ENCODE peak calls at places on chromosomes 5 and 9, in six cellular contexts. One of them, this sample, is unnamed.

GRCh38 chr5:158013939-158014338 is 155.0 kb upstream of the CLINT1 start:
- DNase-seq in PC-3: peak; percentile 77
- DNase-seq in fibroblast of lung: peak; percentile 19
- DNase-seq in endothelial cell of umbilical vein: peak; percentile 29
- DNase-seq in HCT116: no peak
- DNase-seq in GM12878: no peak
- DNase-seq in this sample: no peak

GRCh38 chr9:90033030-90033650 is 428.3 kb downstream of the GADD45G start:
- DNase-seq in PC-3: no peak
- DNase-seq in fibroblast of lung: no peak
- DNase-seq in endothelial cell of umbilical vein: no peak
- DNase-seq in HCT116: no peak
- DNase-seq in GM12878: no peak
- DNase-seq in this sample: no peak

GRCh38 chr9:16238730-16239129 is 631.7 kb downstream of the BNC2 start:
- DNase-seq in PC-3: no peak
- DNase-seq in fibroblast of lung: no peak
- DNase-seq in endothelial cell of umbilical vein: no peak
- DNase-seq in HCT116: no peak
- DNase-seq in GM12878: no peak
- DNase-seq in this sample: no peak

GRCh38 chr9:89916001-89916635 is 311.3 kb downstream of the GADD45G start:
- DNase-seq in PC-3: no peak
- DNase-seq in fibroblast of lung: no peak
- DNase-seq in endothelial cell of umbilical vein: no peak
- DNase-seq in HCT116: no peak
- DNase-seq in GM12878: no peak
- DNase-seq in this sample: no peak

GRCh38 chr9:129972816-129973215 is 70.2 kb downstream of the FNBP1 start:
- DNase-seq in PC-3: peak; percentile 56
- DNase-seq in fibroblast of lung: no peak
- DNase-seq in endothelial cell of umbilical vein: no peak
- DNase-seq in HCT116: no peak
- DNase-seq in GM12878: no peak
- DNase-seq in this sample: no peak

GRCh38 chr9:22446589-22446949 is at the start of gene DMRTA1:
- DNase-seq in PC-3: peak; percentile 82
- DNase-seq in fibroblast of lung: peak; percentile 34
- DNase-seq in endothelial cell of umbilical vein: peak; percentile 80
- DNase-seq in HCT116: no peak
- DNase-seq in GM12878: no peak
- DNase-seq in this sample: no peak

GRCh38 chr5:127959152-127959764 is 124.3 kb upstream of the SLC12A2 start:
- DNase-seq in PC-3: peak; percentile 94
- DNase-seq in fibroblast of lung: peak; percentile 81
- DNase-seq in endothelial cell of umbilical vein: peak; percentile 86
- DNase-seq in HCT116: peak; percentile 39
- DNase-seq in GM12878: no peak
- DNase-seq in this sample: peak; percentile 40

GRCh38 chr5:56429110-56429561 is 196.0 kb upstream of the ANKRD55 start:
- DNase-seq in PC-3: no peak
- DNase-seq in fibroblast of lung: peak; percentile 16
- DNase-seq in endothelial cell of umbilical vein: no peak
- DNase-seq in HCT116: no peak
- DNase-seq in GM12878: no peak
- DNase-seq in this sample: no peak

GRCh38 chr9:105037139-105037538 is 109.2 kb upstream of the ABCA1 start:
- DNase-seq in PC-3: no peak
- DNase-seq in fibroblast of lung: no peak
- DNase-seq in endothelial cell of umbilical vein: no peak
- DNase-seq in HCT116: no peak
- DNase-seq in GM12878: no peak
- DNase-seq in this sample: no peak

GRCh38 chr9:34636791-34637355 is 714 bp downstream of the SIGMAR1 start:
- DNase-seq in PC-3: no peak
- DNase-seq in fibroblast of lung: peak; percentile 38
- DNase-seq in endothelial cell of umbilical vein: no peak
- DNase-seq in HCT116: no peak
- DNase-seq in GM12878: no peak
- DNase-seq in this sample: no peak

GRCh38 chr9:85521331-85522197 is 220.2 kb downstream of the AGTPBP1 start:
- DNase-seq in PC-3: no peak
- DNase-seq in fibroblast of lung: no peak
- DNase-seq in endothelial cell of umbilical vein: no peak
- DNase-seq in HCT116: no peak
- DNase-seq in GM12878: no peak
- DNase-seq in this sample: no peak

DNA sequence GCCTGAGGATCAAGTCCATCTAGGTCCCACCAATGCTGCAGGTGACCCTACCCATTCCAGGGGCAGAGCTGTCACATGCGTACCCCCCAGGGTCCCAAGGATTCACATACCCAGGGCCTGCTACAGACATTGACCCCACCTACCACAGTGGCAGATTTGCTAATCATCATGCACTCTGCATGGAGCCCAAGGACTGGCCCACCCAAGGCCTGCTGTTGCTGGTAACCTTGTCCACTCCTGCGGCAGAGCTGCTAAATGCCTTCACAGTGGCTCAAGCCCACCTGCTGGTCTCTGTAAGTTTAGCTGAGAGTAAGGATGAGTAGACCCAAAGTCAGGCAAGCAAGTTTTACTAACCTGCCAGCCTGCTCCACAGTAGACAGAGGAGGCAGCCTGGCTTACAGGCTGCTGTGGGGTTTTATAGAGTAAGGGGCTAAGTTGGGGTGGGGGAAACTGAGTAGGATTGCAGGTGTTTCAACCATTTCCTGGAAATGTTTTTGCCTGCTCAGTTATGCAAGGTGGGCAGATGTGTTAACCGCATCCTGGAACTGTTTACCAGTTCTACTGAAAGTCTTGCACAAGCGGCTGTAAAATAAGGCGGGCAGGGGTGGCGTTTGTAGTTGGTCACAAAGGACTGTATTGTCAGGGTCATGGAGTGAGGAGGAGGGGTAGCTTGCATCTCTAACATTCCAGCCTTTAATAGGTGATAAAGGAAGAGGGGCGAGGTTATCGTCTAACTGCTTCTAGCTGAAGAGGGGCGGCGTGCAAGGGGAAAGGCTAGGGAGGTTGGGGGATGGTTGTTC is 2163.5 kb upstream of the WWC1 start:
- DNase-seq in PC-3: no peak
- DNase-seq in fibroblast of lung: no peak
- DNase-seq in endothelial cell of umbilical vein: no peak
- DNase-seq in HCT116: no peak
- DNase-seq in GM12878: no peak
- DNase-seq in this sample: no peak
- H3K9me3 ChIP-seq in PC-3: no peaks in the 10 kb centered on the region
- H3K9me3 ChIP-seq in fibroblast of lung: no peaks in the 10 kb centered on the region
- H3K9me3 ChIP-seq in endothelial cell of umbilical vein: peaks cover 8% of the 10 kb centered on the region
- H3K9me3 ChIP-seq in HCT116: peaks cover 15% of the 10 kb centered on the region
- H3K9me3 ChIP-seq in GM12878: no peaks in the 10 kb centered on the region
- H3K9me3 ChIP-seq in this sample: no peaks in the 10 kb centered on the region

GRCh38 chr5:26942481-26942880 is 95.9 kb downstream of the CDH9 start:
- DNase-seq in PC-3: peak; percentile 71
- DNase-seq in fibroblast of lung: peak; percentile 12
- DNase-seq in endothelial cell of umbilical vein: no peak
- DNase-seq in HCT116: no peak
- DNase-seq in GM12878: no peak
- DNase-seq in this sample: no peak

GRCh38 chr5:26945881-26946280 is 92.5 kb downstream of the CDH9 start:
- DNase-seq in PC-3: peak; percentile 42
- DNase-seq in fibroblast of lung: no peak
- DNase-seq in endothelial cell of umbilical vein: no peak
- DNase-seq in HCT116: no peak
- DNase-seq in GM12878: no peak
- DNase-seq in this sample: no peak

GRCh38 chr5:26940981-26941380 is 97.4 kb downstream of the CDH9 start:
- DNase-seq in PC-3: peak; percentile 51
- DNase-seq in fibroblast of lung: no peak
- DNase-seq in endothelial cell of umbilical vein: no peak
- DNase-seq in HCT116: no peak
- DNase-seq in GM12878: no peak
- DNase-seq in this sample: no peak
- TF ChIP-seq EZH2 in PC-3: no peak
- TF ChIP-seq EZH2 in fibroblast of lung: no peak
- TF ChIP-seq EZH2 in endothelial cell of umbilical vein: no peak
- TF ChIP-seq EZH2 in HCT116: no peak
- TF ChIP-seq EZH2 in GM12878: no peak
- TF ChIP-seq EZH2 in this sample: no peak

DNA sequence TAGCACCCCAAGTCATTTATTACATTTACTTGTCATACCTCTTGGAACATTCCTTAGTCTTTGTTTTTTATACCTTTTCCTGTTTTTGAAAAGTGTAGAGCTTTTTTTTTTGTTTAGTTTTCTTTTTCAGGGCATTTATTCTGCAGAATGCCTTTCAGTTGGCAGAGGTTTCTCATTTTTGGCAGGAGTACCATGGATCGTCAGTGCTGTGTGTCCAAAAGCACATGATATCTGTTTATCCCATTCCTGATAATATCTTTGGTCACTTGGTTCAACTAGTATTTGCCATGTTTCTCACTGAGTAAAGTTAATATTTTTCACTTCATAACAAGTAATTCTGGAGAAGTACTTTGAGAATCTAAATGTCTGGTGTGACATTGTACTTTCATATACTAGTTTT is 10.7 kb downstream of the OGN start:
- DNase-seq in PC-3: no peak
- DNase-seq in fibroblast of lung: peak; percentile 37
- DNase-seq in endothelial cell of umbilical vein: peak; percentile 71
- DNase-seq in HCT116: no peak
- DNase-seq in GM12878: no peak
- DNase-seq in this sample: no peak
- H3K9me3 ChIP-seq in PC-3: no peaks in the 10 kb centered on the region
- H3K9me3 ChIP-seq in fibroblast of lung: no peaks in the 10 kb centered on the region
- H3K9me3 ChIP-seq in endothelial cell of umbilical vein: no peaks in the 10 kb centered on the region
- H3K9me3 ChIP-seq in HCT116: no peaks in the 10 kb centered on the region
- H3K9me3 ChIP-seq in GM12878: no peaks in the 10 kb centered on the region
- H3K9me3 ChIP-seq in this sample: no peaks in the 10 kb centered on the region

GRCh38 chr9:137162505-137163100 is 7.2 kb downstream of the LRRC26 start:
- DNase-seq in PC-3: no peak
- DNase-seq in fibroblast of lung: no peak
- DNase-seq in endothelial cell of umbilical vein: no peak
- DNase-seq in HCT116: no peak
- DNase-seq in GM12878: no peak
- DNase-seq in this sample: no peak
- TF ChIP-seq EZH2 in PC-3: no peak
- TF ChIP-seq EZH2 in fibroblast of lung: peak; percentile 89
- TF ChIP-seq EZH2 in endothelial cell of umbilical vein: peak; percentile 93
- TF ChIP-seq EZH2 in HCT116: no peak
- TF ChIP-seq EZH2 in GM12878: no peak
- TF ChIP-seq EZH2 in this sample: no peak

GRCh38 chr5:144194148-144194547 is 23.5 kb downstream of the KCTD16 start:
- DNase-seq in PC-3: no peak
- DNase-seq in fibroblast of lung: no peak
- DNase-seq in endothelial cell of umbilical vein: no peak
- DNase-seq in HCT116: no peak
- DNase-seq in GM12878: no peak
- DNase-seq in this sample: no peak
- H3K9me3 ChIP-seq in PC-3: no peaks in the 10 kb centered on the region
- H3K9me3 ChIP-seq in fibroblast of lung: no peaks in the 10 kb centered on the region
- H3K9me3 ChIP-seq in endothelial cell of umbilical vein: no peaks in the 10 kb centered on the region
- H3K9me3 ChIP-seq in HCT116: no peaks in the 10 kb centered on the region
- H3K9me3 ChIP-seq in GM12878: no peaks in the 10 kb centered on the region
- H3K9me3 ChIP-seq in this sample: no peaks in the 10 kb centered on the region

DNA sequence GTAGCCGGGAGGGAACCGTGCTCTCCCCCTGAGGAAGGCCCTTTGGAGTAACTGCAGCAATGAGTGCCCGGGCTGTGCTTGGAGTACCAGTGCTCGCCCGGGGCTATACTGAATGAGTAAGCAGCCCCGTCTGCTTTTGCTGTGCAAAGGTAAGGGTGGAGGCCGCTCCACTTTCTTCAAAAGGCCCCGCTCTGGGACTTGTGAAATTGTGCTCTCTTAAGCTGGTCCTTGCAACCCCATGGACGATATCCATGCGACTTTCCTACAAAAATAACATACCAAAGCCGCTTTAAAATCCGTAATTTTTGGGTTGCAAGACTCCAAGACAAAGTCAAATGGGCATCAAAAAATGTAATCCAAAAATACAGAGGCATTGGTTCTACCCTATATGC is 579 bp upstream of the TNFAIP8 start:
- DNase-seq in PC-3: peak; percentile 86
- DNase-seq in fibroblast of lung: no peak
- DNase-seq in endothelial cell of umbilical vein: no peak
- DNase-seq in HCT116: no peak
- DNase-seq in GM12878: no peak
- DNase-seq in this sample: no peak
- TF ChIP-seq EZH2 in PC-3: no peak
- TF ChIP-seq EZH2 in fibroblast of lung: no peak
- TF ChIP-seq EZH2 in endothelial cell of umbilical vein: no peak
- TF ChIP-seq EZH2 in HCT116: no peak
- TF ChIP-seq EZH2 in GM12878: no peak
- TF ChIP-seq EZH2 in this sample: no peak